ENCODE peak calls at places on chromosomes 6 and 20, in four cellular contexts. One of them, this sample, is unnamed. For H3K4me1, the result is how much of the 10 kb centered on the place peaks cover.

GRCh38 chr20:63885264-63886053 is 9.5 kb upstream of the DNAJC5 start:
- ATAC-seq in upper lobe of right lung: no peak
- ATAC-seq in heart right ventricle: no peak
- ATAC-seq in lower lobe of right lung: no peak
- ATAC-seq in this sample: no peak

GRCh38 chr6:30331981-30332380 is 5.3 kb downstream of the TRIM39 start:
- ATAC-seq in upper lobe of right lung: no peak
- ATAC-seq in heart right ventricle: no peak
- ATAC-seq in lower lobe of right lung: no peak
- ATAC-seq in this sample: no peak

GRCh38 chr6:16355699-16356481 is 117.5 kb downstream of the GMPR start:
- ATAC-seq in upper lobe of right lung: peak
- ATAC-seq in heart right ventricle: no peak
- ATAC-seq in lower lobe of right lung: no peak
- ATAC-seq in this sample: no peak

GRCh38 chr6:89928604-89929003 is 34.3 kb downstream of the GJA10 start:
- ATAC-seq in upper lobe of right lung: no peak
- ATAC-seq in heart right ventricle: no peak
- ATAC-seq in lower lobe of right lung: no peak
- ATAC-seq in this sample: no peak

GRCh38 chr6:52990342-52990741 is 4.7 kb downstream of the GSTA4 start:
- ATAC-seq in upper lobe of right lung: no peak
- ATAC-seq in heart right ventricle: no peak
- ATAC-seq in lower lobe of right lung: no peak
- ATAC-seq in this sample: no peak

GRCh38 chr6:2611092-2611491 is 139.6 kb downstream of the MYLK4 start:
- ATAC-seq in upper lobe of right lung: no peak
- ATAC-seq in heart right ventricle: no peak
- ATAC-seq in lower lobe of right lung: no peak
- ATAC-seq in this sample: no peak

GRCh38 chr6:136723780-136724179 is 68.5 kb downstream of the MAP3K5 start:
- ATAC-seq in upper lobe of right lung: peak
- ATAC-seq in heart right ventricle: no peak
- ATAC-seq in lower lobe of right lung: peak
- ATAC-seq in this sample: no peak

GRCh38 chr6:41083072-41083471 is 10.3 kb downstream of the NFYA start:
- ATAC-seq in upper lobe of right lung: no peak
- ATAC-seq in heart right ventricle: no peak
- ATAC-seq in lower lobe of right lung: peak
- ATAC-seq in this sample: no peak

GRCh38 chr6:105794263-105794662 is 291.9 kb upstream of the PRDM1 start:
- ATAC-seq in upper lobe of right lung: peak
- ATAC-seq in heart right ventricle: peak
- ATAC-seq in lower lobe of right lung: peak
- ATAC-seq in this sample: peak

GRCh38 chr6:6131492-6132109 is 124.9 kb upstream of the NRN1 start:
- ATAC-seq in upper lobe of right lung: peak
- ATAC-seq in heart right ventricle: no peak
- ATAC-seq in lower lobe of right lung: no peak
- ATAC-seq in this sample: no peak

GRCh38 chr6:48423640-48424365 is 312.8 kb upstream of the PTCHD4 start:
- ATAC-seq in upper lobe of right lung: no peak
- ATAC-seq in heart right ventricle: no peak
- ATAC-seq in lower lobe of right lung: no peak
- ATAC-seq in this sample: no peak

GRCh38 chr6:159982726-159983506 is 14.0 kb downstream of the IGF2R start:
- ATAC-seq in upper lobe of right lung: peak
- ATAC-seq in heart right ventricle: no peak
- ATAC-seq in lower lobe of right lung: peak
- ATAC-seq in this sample: peak

GRCh38 chr20:36820928-36821327 is 47.4 kb upstream of the DSN1 start:
- ATAC-seq in upper lobe of right lung: no peak
- ATAC-seq in heart right ventricle: no peak
- ATAC-seq in lower lobe of right lung: no peak
- ATAC-seq in this sample: no peak

GRCh38 chr6:13741358-13741757 is 29.7 kb upstream of the RANBP9 start:
- ATAC-seq in upper lobe of right lung: no peak
- ATAC-seq in heart right ventricle: no peak
- ATAC-seq in lower lobe of right lung: no peak
- ATAC-seq in this sample: no peak

GRCh38 chr6:137728386-137729349 is 138.4 kb upstream of the TNFAIP3 start:
- ATAC-seq in upper lobe of right lung: peak
- ATAC-seq in heart right ventricle: peak
- ATAC-seq in lower lobe of right lung: peak
- ATAC-seq in this sample: peak

GRCh38 chr20:39338977-39339376 is 376.8 kb downstream of the DHX35 start:
- ATAC-seq in upper lobe of right lung: peak
- ATAC-seq in heart right ventricle: peak
- ATAC-seq in lower lobe of right lung: no peak
- ATAC-seq in this sample: no peak

GRCh38 chr6:52155791-52156576 is 30.2 kb upstream of the IL17A start:
- ATAC-seq in upper lobe of right lung: no peak
- ATAC-seq in heart right ventricle: no peak
- ATAC-seq in lower lobe of right lung: no peak
- ATAC-seq in this sample: no peak

GRCh38 chr20:18313410-18313809 is 25.1 kb downstream of the ZNF133 start:
- ATAC-seq in upper lobe of right lung: no peak
- ATAC-seq in heart right ventricle: no peak
- ATAC-seq in lower lobe of right lung: no peak
- ATAC-seq in this sample: no peak

GRCh38 chr20:45469336-45470261 is at the start of gene WFDC2:
- ATAC-seq in upper lobe of right lung: peak
- ATAC-seq in heart right ventricle: no peak
- ATAC-seq in lower lobe of right lung: peak
- ATAC-seq in this sample: peak

GRCh38 chr6:31879901-31880300 is 1.1 kb upstream of the SLC44A4 start:
- ATAC-seq in upper lobe of right lung: no peak
- ATAC-seq in heart right ventricle: no peak
- ATAC-seq in lower lobe of right lung: no peak
- ATAC-seq in this sample: no peak

GRCh38 chr6:117544725-117545124 is 57.6 kb downstream of the GOPC start:
- ATAC-seq in upper lobe of right lung: no peak
- ATAC-seq in heart right ventricle: no peak
- ATAC-seq in lower lobe of right lung: no peak
- ATAC-seq in this sample: no peak

GRCh38 chr6:130858054-130858453 is 30.8 kb downstream of the SMLR1 start:
- ATAC-seq in upper lobe of right lung: no peak
- ATAC-seq in heart right ventricle: no peak
- ATAC-seq in lower lobe of right lung: no peak
- ATAC-seq in this sample: no peak

GRCh38 chr6:113530769-113531168 is 326.4 kb upstream of the MARCKS start:
- ATAC-seq in upper lobe of right lung: no peak
- ATAC-seq in heart right ventricle: no peak
- ATAC-seq in lower lobe of right lung: no peak
- ATAC-seq in this sample: no peak

GRCh38 chr6:11616200-11616611 is 78.7 kb downstream of the TMEM170B start:
- ATAC-seq in upper lobe of right lung: no peak
- ATAC-seq in heart right ventricle: peak
- ATAC-seq in lower lobe of right lung: no peak
- ATAC-seq in this sample: peak

GRCh38 chr6:137191238-137191637 is 17.8 kb upstream of the IL22RA2 start:
- ATAC-seq in upper lobe of right lung: no peak
- ATAC-seq in heart right ventricle: no peak
- ATAC-seq in lower lobe of right lung: no peak
- ATAC-seq in this sample: no peak

GRCh38 chr6:95521181-95521580 is 56.2 kb upstream of the MANEA start:
- ATAC-seq in upper lobe of right lung: no peak
- ATAC-seq in heart right ventricle: no peak
- ATAC-seq in lower lobe of right lung: no peak
- ATAC-seq in this sample: no peak

GRCh38 chr6:3517350-3517749 is 60.5 kb upstream of the SLC22A23 start:
- ATAC-seq in upper lobe of right lung: no peak
- ATAC-seq in heart right ventricle: no peak
- ATAC-seq in lower lobe of right lung: no peak
- ATAC-seq in this sample: no peak

GRCh38 chr6:87837444-87837843 is 135.4 kb upstream of the AKIRIN2 start:
- ATAC-seq in upper lobe of right lung: no peak
- ATAC-seq in heart right ventricle: no peak
- ATAC-seq in lower lobe of right lung: no peak
- ATAC-seq in this sample: no peak

GRCh38 chr6:70520575-70520974 is 46.2 kb upstream of the SDHAF4 start:
- ATAC-seq in upper lobe of right lung: no peak
- ATAC-seq in heart right ventricle: no peak
- ATAC-seq in lower lobe of right lung: no peak
- ATAC-seq in this sample: no peak

GRCh38 chr6:35080016-35080680 is 61.0 kb downstream of the TCP11 start:
- ATAC-seq in upper lobe of right lung: no peak
- ATAC-seq in heart right ventricle: no peak
- ATAC-seq in lower lobe of right lung: no peak
- ATAC-seq in this sample: no peak

GRCh38 chr6:152380993-152381898 is 255.9 kb downstream of the SYNE1 start:
- ATAC-seq in upper lobe of right lung: peak
- ATAC-seq in heart right ventricle: peak
- ATAC-seq in lower lobe of right lung: peak
- ATAC-seq in this sample: peak

GRCh38 chr20:31906001-31906400 is 35.6 kb downstream of the TTLL9 start:
- ATAC-seq in upper lobe of right lung: no peak
- ATAC-seq in heart right ventricle: no peak
- ATAC-seq in lower lobe of right lung: no peak
- ATAC-seq in this sample: no peak

GRCh38 chr20:44532981-44533331 is 11.1 kb upstream of the SERINC3 start:
- ATAC-seq in upper lobe of right lung: no peak
- ATAC-seq in heart right ventricle: no peak
- ATAC-seq in lower lobe of right lung: no peak
- ATAC-seq in this sample: no peak

GRCh38 chr20:21433329-21433890 is 36.1 kb upstream of the NKX2-4 start:
- ATAC-seq in upper lobe of right lung: no peak
- ATAC-seq in heart right ventricle: no peak
- ATAC-seq in lower lobe of right lung: no peak
- ATAC-seq in this sample: no peak

GRCh38 chr6:96923871-96924493 is 546 bp upstream of the KLHL32 start:
- ATAC-seq in upper lobe of right lung: peak
- ATAC-seq in heart right ventricle: peak
- ATAC-seq in lower lobe of right lung: peak
- ATAC-seq in this sample: peak

GRCh38 chr6:167157867-167158266 is at the start of gene GPR31:
- ATAC-seq in upper lobe of right lung: no peak
- ATAC-seq in heart right ventricle: no peak
- ATAC-seq in lower lobe of right lung: no peak
- ATAC-seq in this sample: no peak

GRCh38 chr6:155444120-155444917 is 11.3 kb downstream of the NOX3 start:
- ATAC-seq in upper lobe of right lung: no peak
- ATAC-seq in heart right ventricle: no peak
- ATAC-seq in lower lobe of right lung: no peak
- ATAC-seq in this sample: no peak

GRCh38 chr20:57953638-57954037 is 243.8 kb upstream of the PMEPA1 start:
- ATAC-seq in upper lobe of right lung: no peak
- ATAC-seq in heart right ventricle: no peak
- ATAC-seq in lower lobe of right lung: no peak
- ATAC-seq in this sample: no peak

GRCh38 chr20:4468114-4468513 is 253.6 kb upstream of the PRND start:
- ATAC-seq in upper lobe of right lung: no peak
- ATAC-seq in heart right ventricle: no peak
- ATAC-seq in lower lobe of right lung: no peak
- ATAC-seq in this sample: no peak

GRCh38 chr20:4469910-4470309 is 251.8 kb upstream of the PRND start:
- ATAC-seq in upper lobe of right lung: no peak
- ATAC-seq in heart right ventricle: no peak
- ATAC-seq in lower lobe of right lung: no peak
- ATAC-seq in this sample: no peak

GRCh38 chr20:4472906-4473305 is 248.8 kb upstream of the PRND start:
- ATAC-seq in upper lobe of right lung: no peak
- ATAC-seq in heart right ventricle: no peak
- ATAC-seq in lower lobe of right lung: no peak
- ATAC-seq in this sample: no peak

GRCh38 chr20:4471221-4471620 is 250.5 kb upstream of the PRND start:
- ATAC-seq in upper lobe of right lung: no peak
- ATAC-seq in heart right ventricle: no peak
- ATAC-seq in lower lobe of right lung: no peak
- ATAC-seq in this sample: no peak

GRCh38 chr20:4470375-4470774 is 251.3 kb upstream of the PRND start:
- ATAC-seq in upper lobe of right lung: no peak
- ATAC-seq in heart right ventricle: no peak
- ATAC-seq in lower lobe of right lung: no peak
- ATAC-seq in this sample: no peak
- H3K4me1 ChIP-seq in upper lobe of right lung: under half
- H3K4me1 ChIP-seq in heart right ventricle: under half
- H3K4me1 ChIP-seq in lower lobe of right lung: under half
- H3K4me1 ChIP-seq in this sample: under half

DNA sequence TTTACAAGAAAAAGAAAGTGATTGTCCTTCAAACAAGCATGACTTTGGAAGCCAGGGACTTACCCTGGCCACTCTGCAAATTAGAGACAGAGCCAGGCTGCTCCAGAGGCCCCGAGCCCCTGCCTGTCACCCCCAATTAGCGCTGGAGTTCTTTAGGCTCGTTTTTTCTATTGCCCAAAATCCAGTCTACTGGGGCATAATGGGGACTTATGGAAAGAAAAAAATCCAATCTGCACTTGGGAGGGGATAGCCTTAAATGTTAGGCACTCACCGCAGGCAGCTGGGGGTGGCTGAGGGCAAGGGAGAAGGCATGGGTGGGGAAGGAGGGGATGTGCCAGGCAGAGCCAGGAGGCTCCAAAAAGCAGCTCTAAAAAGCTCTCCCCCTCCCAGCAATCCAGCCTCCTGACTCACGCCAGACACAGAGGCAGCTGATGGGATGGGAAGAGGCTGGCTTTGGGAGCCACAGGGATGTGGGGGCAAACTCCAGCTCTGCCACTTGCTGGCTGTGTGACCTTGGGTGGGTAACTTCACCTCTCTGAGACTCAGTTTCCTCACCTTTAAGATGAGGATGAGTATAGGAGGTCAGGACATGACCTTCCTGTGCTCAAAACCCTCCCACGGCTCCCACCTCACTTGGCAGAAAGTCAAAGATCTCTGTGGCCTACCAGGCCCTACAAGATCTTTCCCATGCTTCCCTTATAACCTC is 148.7 kb downstream of the CEBPB start:
- ATAC-seq in upper lobe of right lung: no peak
- ATAC-seq in heart right ventricle: no peak
- ATAC-seq in lower lobe of right lung: no peak
- ATAC-seq in this sample: no peak
- H3K4me1 ChIP-seq in upper lobe of right lung: under half
- H3K4me1 ChIP-seq in heart right ventricle: under half
- H3K4me1 ChIP-seq in lower lobe of right lung: under half
- H3K4me1 ChIP-seq in this sample: under half

GRCh38 chr6:4800662-4801061 is 24.5 kb downstream of the CDYL start:
- ATAC-seq in upper lobe of right lung: no peak
- ATAC-seq in heart right ventricle: no peak
- ATAC-seq in lower lobe of right lung: no peak
- ATAC-seq in this sample: no peak
- H3K4me1 ChIP-seq in upper lobe of right lung: under half
- H3K4me1 ChIP-seq in heart right ventricle: under half
- H3K4me1 ChIP-seq in lower lobe of right lung: under half
- H3K4me1 ChIP-seq in this sample: under half

GRCh38 chr20:8260837-8261241 is 128.8 kb downstream of the PLCB1 start:
- ATAC-seq in upper lobe of right lung: peak
- ATAC-seq in heart right ventricle: no peak
- ATAC-seq in lower lobe of right lung: peak
- ATAC-seq in this sample: peak
- H3K4me1 ChIP-seq in upper lobe of right lung: under half
- H3K4me1 ChIP-seq in heart right ventricle: under half
- H3K4me1 ChIP-seq in lower lobe of right lung: under half
- H3K4me1 ChIP-seq in this sample: under half

This sample was measured in gastroesophageal sphincter.